ENCODE peak calls at places on chromosomes 6 and 20, in four cellular contexts. T is DND-41, L is foreskin fibroblast, E is WTC11. Y is an unnamed sample.

GRCh38 chr6:138129190-138129589 is 22.0 kb upstream of the PERP start:
- DNase-seq in T (no peak), L (no peak), E (peak), Y (no peak)

GRCh38 chr6:41286544-41287346 is at the start of gene TREM1:
- DNase-seq in T (no peak), L (peak), E (no peak), Y (no peak)

GRCh38 chr6:122622404-122622938 is 12.3 kb downstream of the PKIB start:
- DNase-seq in T (no peak), L (no peak), E (no peak), Y (peak)

GRCh38 chr6:142478117-142478516 is 176.3 kb downstream of the ADGRG6 start:
- DNase-seq in T (peak), L (peak), E (no peak), Y (no peak)

GRCh38 chr6:151143337-151143736 is 96.4 kb upstream of the AKAP12 start:
- DNase-seq in T (no peak), L (no peak), E (no peak), Y (no peak)

GRCh38 chr20:21344961-21345360 is 41.8 kb downstream of the XRN2 start:
- DNase-seq in T (no peak), L (no peak), E (no peak), Y (no peak)

GRCh38 chr6:105137388-105137787 is 42.4 kb downstream of the POPDC3 start:
- DNase-seq in T (no peak), L (no peak), E (no peak), Y (peak)

GRCh38 chr6:130240232-130240631 is 17.5 kb upstream of the SAMD3 start:
- DNase-seq in T (no peak), L (peak), E (no peak), Y (no peak)

GRCh38 chr20:46568570-46569129 is 18.2 kb upstream of the OCSTAMP start:
- DNase-seq in T (no peak), L (peak), E (no peak), Y (no peak)

GRCh38 chr6:162817196-162817595 is 89.4 kb downstream of the PACRG start:
- DNase-seq in T (no peak), L (no peak), E (no peak), Y (no peak)

GRCh38 chr20:6925744-6926278 is 158.3 kb downstream of the BMP2 start:
- DNase-seq in T (no peak), L (no peak), E (no peak), Y (no peak)

GRCh38 chr6:132405143-132405915 is 4.1 kb upstream of the MOXD1 start:
- DNase-seq in T (no peak), L (no peak), E (no peak), Y (no peak)

GRCh38 chr6:153405926-153406325 is 274.8 kb upstream of the RGS17 start:
- DNase-seq in T (no peak), L (no peak), E (no peak), Y (no peak)

GRCh38 chr6:146990821-146991798 is 213.1 kb upstream of the STXBP5 start:
- DNase-seq in T (no peak), L (peak), E (no peak), Y (no peak)

GRCh38 chr6:3987576-3987975 is 91.4 kb downstream of the FAM217A start:
- DNase-seq in T (no peak), L (no peak), E (no peak), Y (no peak)

GRCh38 chr6:165081944-165082532 is 227.4 kb downstream of the C6orf118 start:
- DNase-seq in T (no peak), L (no peak), E (no peak), Y (no peak)

GRCh38 chr6:156729248-156729647 is 47.9 kb upstream of the ARID1B start:
- DNase-seq in T (no peak), L (peak), E (no peak), Y (no peak)

GRCh38 chr6:7262746-7263335 is 50.2 kb downstream of the SSR1 start:
- DNase-seq in T (no peak), L (no peak), E (no peak), Y (no peak)

GRCh38 chr20:32535953-32536823 is 48.9 kb downstream of the NOL4L start:
- DNase-seq in T (peak), L (no peak), E (peak), Y (peak)

GRCh38 chr6:110398778-110399177 is 16.6 kb downstream of the DDO start:
- DNase-seq in T (no peak), L (peak), E (no peak), Y (no peak)

GRCh38 chr20:45629496-45630100 is at the start of gene WFDC10A:
- DNase-seq in T (peak), L (peak), E (peak), Y (peak)

GRCh38 chr6:150380256-150380655 is 11.4 kb downstream of the IYD start:
- DNase-seq in T (no peak), L (no peak), E (no peak), Y (no peak)

GRCh38 chr6:39493717-39494116 is 171.2 kb upstream of the KCNK16 start:
- DNase-seq in T (no peak), L (no peak), E (no peak), Y (no peak)

GRCh38 chr6:154337423-154338005 is 19.1 kb downstream of the IPCEF1 start:
- DNase-seq in T (no peak), L (no peak), E (no peak), Y (no peak)

GRCh38 chr6:145813285-145814034 is 1.1 kb downstream of the FBXO30 start:
- DNase-seq in T (no peak), L (peak), E (no peak), Y (no peak)

GRCh38 chr6:5511924-5512323 is 250.6 kb downstream of the FARS2 start:
- DNase-seq in T (no peak), L (peak), E (no peak), Y (no peak)

GRCh38 chr6:82246802-82247633 is 526 bp downstream of the IBTK start:
- DNase-seq in T (peak), L (peak), E (peak), Y (peak)

GRCh38 chr6:2216794-2217383 is 28.5 kb downstream of the GMDS start:
- DNase-seq in T (no peak), L (no peak), E (no peak), Y (no peak)

GRCh38 chr20:62828551-62829230 is 11.8 kb downstream of the COL9A3 start:
- DNase-seq in T (no peak), L (no peak), E (no peak), Y (no peak)

GRCh38 chr6:45491048-45491447 is 113.3 kb upstream of the SUPT3H start:
- DNase-seq in T (no peak), L (no peak), E (no peak), Y (no peak)

GRCh38 chr6:11162262-11162661 is 50.7 kb upstream of the ERVFRD-1 start:
- DNase-seq in T (no peak), L (no peak), E (no peak), Y (no peak)

GRCh38 chr6:111939902-111940301 is 66.7 kb upstream of the FYN start:
- DNase-seq in T (no peak), L (no peak), E (no peak), Y (no peak)

GRCh38 chr20:46954490-46955038 is 59.9 kb downstream of the EYA2 start:
- DNase-seq in T (no peak), L (peak), E (no peak), Y (no peak)

DNA sequence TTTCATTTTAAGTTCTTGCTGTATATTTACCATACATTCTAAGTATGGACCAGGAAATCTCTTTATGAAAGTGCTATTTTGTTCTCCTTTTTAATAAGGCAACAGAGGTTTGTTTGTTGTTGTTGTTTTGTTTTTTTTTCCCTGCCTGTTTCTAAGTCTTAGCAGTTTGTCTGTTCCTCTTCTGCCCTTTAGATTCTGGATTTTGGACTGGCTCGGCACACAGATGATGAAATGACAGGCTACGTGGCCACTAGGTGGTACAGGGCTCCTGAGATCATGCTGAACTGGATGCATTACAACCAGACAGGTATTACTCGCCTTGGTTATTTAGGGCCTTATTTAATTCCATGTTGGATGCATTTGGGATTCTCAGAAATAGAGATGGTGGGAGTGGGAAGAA is 48.0 kb downstream of the MAPK14 start:
- DNase-seq in T (no peak), L (no peak), E (no peak), Y (no peak)
- TF ChIP-seq CTCF in T (peak), L (peak), E (no peak), Y (no peak)

GRCh38 chr6:13398081-13398406 is 69.7 kb upstream of the TBC1D7 start:
- DNase-seq in T (no peak), L (no peak), E (no peak), Y (no peak)
- TF ChIP-seq CTCF in T (no peak), L (no peak), E (no peak), Y (no peak)

GRCh38 chr6:115969930-115970273 is 90.8 kb downstream of the FRK start:
- DNase-seq in T (no peak), L (peak), E (no peak), Y (no peak)

GRCh38 chr6:115972679-115973078 is 88.0 kb downstream of the FRK start:
- DNase-seq in T (no peak), L (no peak), E (no peak), Y (no peak)

GRCh38 chr6:115971785-115972184 is 88.9 kb downstream of the FRK start:
- DNase-seq in T (no peak), L (no peak), E (no peak), Y (no peak)

DNA sequence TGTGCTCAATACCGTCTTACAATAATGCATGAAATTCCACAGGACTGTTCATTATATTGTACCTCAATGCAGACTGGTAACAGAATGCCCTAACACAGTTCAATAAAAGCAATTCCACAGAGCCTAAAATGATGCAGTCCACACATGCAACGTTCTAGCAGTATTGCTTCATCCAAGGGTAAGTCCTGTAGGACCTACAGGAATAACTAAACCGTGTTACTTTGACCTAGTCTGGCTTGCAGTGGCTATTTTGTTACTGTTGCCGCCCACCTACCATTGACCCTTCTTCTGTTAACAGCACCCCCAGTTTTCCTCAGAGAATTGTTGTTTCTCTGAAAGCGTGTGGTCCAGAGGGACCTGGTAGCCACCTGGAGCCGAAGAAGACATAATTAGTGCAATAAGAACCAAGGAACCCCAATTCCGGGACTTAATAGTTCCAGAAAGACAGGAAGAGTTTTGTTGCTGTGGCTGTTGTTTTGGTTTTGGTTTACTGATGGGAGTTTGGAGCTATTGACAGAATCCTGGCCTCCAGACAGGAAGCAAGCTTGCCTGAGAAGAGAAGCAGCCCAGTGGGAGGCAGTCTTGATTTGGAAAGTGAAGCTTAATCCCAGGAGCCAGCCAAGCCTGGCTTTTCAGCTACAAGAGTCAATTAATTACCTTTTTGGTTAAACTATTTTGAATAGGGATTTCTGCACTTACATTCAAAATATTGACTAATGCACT is 91.3 kb downstream of the FRK start:
- DNase-seq in T (no peak), L (no peak), E (peak), Y (no peak)
- TF ChIP-seq CTCF in T (no peak), L (no peak), E (no peak), Y (no peak)

DNA sequence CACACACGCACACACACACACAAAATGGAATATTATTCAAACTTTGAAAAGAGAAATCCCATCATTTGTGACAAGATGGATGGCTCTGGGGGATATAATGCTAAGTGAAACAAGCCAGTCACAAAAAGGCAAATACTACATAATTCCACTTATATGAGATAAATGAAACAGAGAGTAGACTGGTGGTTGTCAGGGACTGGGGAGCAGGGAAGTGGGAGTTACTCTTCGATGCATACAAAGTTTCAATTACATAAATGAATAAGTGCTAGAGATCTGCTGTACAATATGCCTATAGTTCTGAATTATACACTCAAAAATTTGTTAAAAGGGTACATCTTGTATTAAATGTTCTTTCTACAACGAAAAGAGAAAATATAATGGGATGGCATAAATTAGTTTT is 58.1 kb upstream of the PLN start:
- DNase-seq in T (no peak), L (no peak), E (no peak), Y (no peak)
- TF ChIP-seq CTCF in T (no peak), L (no peak), E (no peak), Y (no peak)

GRCh38 chr6:100472674-100473073 is 8.0 kb upstream of the SIM1 start:
- DNase-seq in T (peak), L (peak), E (no peak), Y (no peak)
- TF ChIP-seq CTCF in T (peak), L (no peak), E (no peak), Y (no peak)

Y was measured in nephron progenitor cell.